ENCODE peak calls at places on chromosomes 11 and 22, in five cellular contexts. U, R, X, S and F are unnamed samples.

GRCh38 chr11:10304495-10305261 is at the start of gene ADM:
- DNase-seq in U (peak; percentile 90), R (peak; percentile 87), X (peak; percentile 89), S (peak; percentile 60), F (peak; percentile 98)

GRCh38 chr22:22787805-22788459 is 99.7 kb upstream of the IGLL5 start:
- DNase-seq in U (no peak), R (peak; percentile 68), X (peak; percentile 58), S (peak; percentile 29), F (peak; percentile 83)

GRCh38 chr22:39932918-39933649 is 27.1 kb upstream of the TMA7B start:
- DNase-seq in U (no peak), R (peak; percentile 71), X (peak; percentile 43), S (peak; percentile 13), F (no peak)

GRCh38 chr11:96267490-96268010 is 75.4 kb downstream of the MAML2 start:
- DNase-seq in U (no peak), R (no peak), X (no peak), S (no peak), F (no peak)

GRCh38 chr22:23014250-23014649 is 56.1 kb upstream of the GNAZ start:
- DNase-seq in U (no peak), R (no peak), X (no peak), S (no peak), F (no peak)

GRCh38 chr11:10474551-10474950 is 19.5 kb downstream of the AMPD3 start:
- DNase-seq in U (no peak), R (no peak), X (no peak), S (no peak), F (no peak)

GRCh38 chr22:45608763-45609180 is 62.9 kb upstream of the ATXN10 start:
- DNase-seq in U (no peak), R (no peak), X (peak; percentile 79), S (peak; percentile 89), F (no peak)

GRCh38 chr22:38462960-38463784 is 4.7 kb upstream of the KDELR3 start:
- DNase-seq in U (no peak), R (no peak), X (no peak), S (no peak), F (no peak)

GRCh38 chr11:99739464-99740089 is 718.8 kb downstream of the CNTN5 start:
- DNase-seq in U (peak; percentile 3), R (no peak), X (peak; percentile 44), S (peak; percentile 42), F (no peak)

GRCh38 chr11:68946416-68947090 is 34.2 kb downstream of the MRGPRD start:
- DNase-seq in U (peak; percentile 59), R (no peak), X (peak; percentile 82), S (peak; percentile 51), F (no peak)

GRCh38 chr22:47623740-47624103 is 861.3 kb downstream of the TBC1D22A start:
- DNase-seq in U (no peak), R (peak; percentile 23), X (no peak), S (no peak), F (peak; percentile 70)

GRCh38 chr22:29334696-29335344 is 19.3 kb upstream of the RASL10A start:
- DNase-seq in U (no peak), R (no peak), X (no peak), S (no peak), F (no peak)

GRCh38 chr22:29716814-29717213 is 3.0 kb upstream of the CABP7 start:
- DNase-seq in U (peak; percentile 45), R (peak; percentile 57), X (peak; percentile 66), S (peak; percentile 46), F (peak; percentile 90)

GRCh38 chr22:35567214-35567792 is 26.7 kb downstream of the RASD2 start:
- DNase-seq in U (no peak), R (no peak), X (no peak), S (no peak), F (no peak)

DNA sequence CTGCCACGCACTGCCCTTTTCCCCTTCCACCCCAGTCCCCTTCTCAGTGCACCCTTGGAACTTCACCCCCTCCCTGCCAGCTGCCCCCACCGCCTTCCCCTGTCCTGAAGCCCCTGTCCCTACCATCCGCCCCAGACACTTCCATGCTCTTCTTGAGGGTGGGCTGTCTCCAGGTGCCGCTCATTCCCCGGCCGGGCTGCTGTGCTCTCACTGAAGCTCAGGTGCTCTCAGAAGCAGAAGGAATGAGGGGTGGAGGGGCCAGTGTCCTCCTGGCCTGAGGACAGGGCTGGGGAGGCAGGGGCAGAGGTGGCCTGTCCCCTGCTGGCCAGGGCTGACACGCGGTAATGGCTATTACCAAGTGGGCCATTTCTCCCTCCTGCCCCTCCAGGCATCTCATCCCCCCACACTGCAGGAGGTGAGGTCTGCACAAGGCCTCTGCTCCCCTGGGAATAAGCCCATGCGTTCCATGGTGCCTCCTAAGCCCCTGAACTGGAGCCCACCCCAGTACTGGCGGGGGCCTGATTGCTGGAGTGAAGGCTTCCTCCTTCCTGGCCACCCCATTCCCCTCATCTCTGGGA is 6.6 kb upstream of the BID start:
- DNase-seq in U (no peak), R (no peak), X (no peak), S (no peak), F (no peak)
- TF ChIP-seq CTCF in U (no peak), R (no peak), X (no peak), S (no peak), F (no peak)

GRCh38 chr11:507727-508515 is 879 bp upstream of the RNH1 start:
- DNase-seq in U (no peak), R (no peak), X (no peak), S (no peak), F (peak; percentile 85)

GRCh38 chr11:504053-504993 is 2.7 kb downstream of the RNH1 start:
- DNase-seq in U (no peak), R (peak; percentile 35), X (peak; percentile 74), S (peak; percentile 58), F (no peak)

GRCh38 chr11:506950-507726 is at the start of gene RNH1:
- DNase-seq in U (peak; percentile 87), R (peak; percentile 99), X (peak; percentile 91), S (peak; percentile 82), F (peak; percentile 100)

GRCh38 chr11:504994-505344 is 2.1 kb downstream of the RNH1 start:
- DNase-seq in U (no peak), R (no peak), X (no peak), S (no peak), F (no peak)

GRCh38 chr11:506238-506949 is 648 bp downstream of the RNH1 start:
- DNase-seq in U (peak; percentile 97), R (peak; percentile 98), X (peak; percentile 97), S (peak; percentile 89), F (peak; percentile 99)
- TF ChIP-seq CTCF in U (no peak), R (no peak), X (no peak), S (no peak), F (peak; percentile 14)

GRCh38 chr11:9138133-9138453 is 46.7 kb upstream of the SCUBE2 start:
- DNase-seq in U (no peak), R (no peak), X (no peak), S (no peak), F (no peak)
- TF ChIP-seq CTCF in U (no peak), R (no peak), X (no peak), S (no peak), F (peak; percentile 1)

GRCh38 chr11:114317738-114318137 is 21.5 kb downstream of the NNMT start:
- DNase-seq in U (peak; percentile 24), R (no peak), X (peak; percentile 65), S (no peak), F (no peak)
- TF ChIP-seq CTCF in U (peak; percentile 77), R (peak; percentile 17), X (peak; percentile 47), S (peak; percentile 16), F (peak; percentile 55)